ENCODE peak calls at places on chromosomes 6 and 20, in nine cellular contexts. T, L, D, N, I, Y, F, Q and O are unnamed samples.

GRCh38 chr20:62907377-62908317 is 18.7 kb downstream of the DIDO1 start:
- DNase-seq in F (no peak), I (no peak), N (no peak), Q (peak), Y (no peak), L (no peak), T (no peak), D (no peak), O (no peak)

GRCh38 chr6:83252717-83253116 is 59.6 kb downstream of the RWDD2A start:
- DNase-seq in I (no peak), F (no peak), Y (no peak), Q (peak), D (no peak), T (no peak), N (no peak), L (no peak), O (no peak)

GRCh38 chr6:5151955-5152401 is 66.8 kb downstream of the PPP1R3G start:
- DNase-seq in D (peak), Y (no peak), F (no peak), T (no peak), I (no peak), N (no peak), L (peak), Q (peak), O (no peak)

GRCh38 chr20:62120990-62121775 is 1.1 kb upstream of the LSM14B start:
- DNase-seq in L (no peak), T (no peak), F (no peak), N (no peak), Y (no peak), D (peak), Q (peak), I (no peak), O (no peak)

GRCh38 chr6:74518035-74518434 is 687.8 kb downstream of the COL12A1 start:
- DNase-seq in F (no peak), I (no peak), N (no peak), Q (no peak), D (no peak), Y (no peak), T (no peak), L (no peak), O (no peak)

GRCh38 chr6:167731731-167732422 is 94.8 kb upstream of the AFDN start:
- DNase-seq in Y (no peak), I (no peak), D (no peak), T (no peak), N (no peak), Q (no peak), F (no peak), L (no peak), O (no peak)

GRCh38 chr6:165232277-165232654 is 77.1 kb downstream of the C6orf118 start:
- DNase-seq in I (no peak), F (no peak), L (no peak), T (no peak), Y (no peak), Q (no peak), N (no peak), D (no peak), O (no peak)

GRCh38 chr6:70371454-70372105 is 41.7 kb upstream of the FAM135A start:
- DNase-seq in L (no peak), F (peak), T (no peak), I (no peak), N (no peak), Y (no peak), D (peak), Q (peak), O (no peak)

GRCh38 chr6:91569071-91569470 is 982.2 kb upstream of the MAP3K7 start:
- DNase-seq in L (no peak), Q (no peak), D (no peak), F (no peak), Y (no peak), I (no peak), N (no peak), T (no peak), O (no peak)

GRCh38 chr6:144352310-144352709 is 67.2 kb downstream of the UTRN start:
- DNase-seq in Y (no peak), T (no peak), Q (no peak), F (no peak), I (no peak), N (no peak), D (no peak), L (no peak), O (no peak)

GRCh38 chr6:133623065-133623464 is 265.8 kb upstream of the TCF21 start:
- DNase-seq in T (no peak), F (no peak), N (no peak), Q (no peak), L (no peak), D (no peak), I (no peak), Y (no peak), O (no peak)

GRCh38 chr6:34580707-34581560 is 24.8 kb upstream of the SPDEF start:
- DNase-seq in T (no peak), Q (no peak), L (no peak), I (no peak), F (no peak), N (no peak), Y (no peak), D (no peak), O (no peak)

GRCh38 chr6:105346052-105346451 is 56.8 kb downstream of the PREP start:
- DNase-seq in N (no peak), F (no peak), I (no peak), T (no peak), D (peak), L (no peak), Q (no peak), Y (no peak), O (no peak)

GRCh38 chr6:166058064-166058739 is 109.4 kb downstream of the TBXT start:
- DNase-seq in L (no peak), Q (no peak), F (no peak), N (no peak), D (no peak), T (no peak), Y (no peak), I (peak), O (no peak)

GRCh38 chr20:61279621-61280150 is 27.6 kb downstream of the CDH4 start:
- DNase-seq in F (no peak), L (no peak), Y (no peak), I (no peak), D (no peak), Q (no peak), N (no peak), T (no peak), O (no peak)

GRCh38 chr6:152338335-152339125 is 298.6 kb downstream of the SYNE1 start:
- DNase-seq in F (no peak), Y (peak), I (peak), Q (peak), L (no peak), N (peak), T (peak), D (no peak), O (peak)

GRCh38 chr6:135212935-135213334 is 31.8 kb downstream of the MYB start:
- DNase-seq in Q (no peak), N (no peak), L (no peak), T (no peak), F (no peak), D (peak), Y (no peak), I (no peak), O (no peak)

GRCh38 chr6:170136541-170137175 is 154.2 kb downstream of the DLL1 start:
- DNase-seq in N (no peak), D (no peak), Q (no peak), I (no peak), T (no peak), L (no peak), F (no peak), Y (no peak), O (peak)

GRCh38 chr20:34639755-34640222 is 37.1 kb downstream of the PIGU start:
- DNase-seq in Q (no peak), D (no peak), I (no peak), N (no peak), L (no peak), F (peak), T (no peak), Y (no peak), O (no peak)

GRCh38 chr6:156413156-156413555 is 364.0 kb upstream of the ARID1B start:
- DNase-seq in T (no peak), Q (no peak), Y (no peak), I (no peak), N (no peak), F (no peak), D (no peak), L (peak), O (no peak)

GRCh38 chr20:41293269-41294037 is 24.1 kb downstream of the ZHX3 start:
- DNase-seq in Y (no peak), T (no peak), F (no peak), N (no peak), Q (no peak), I (no peak), L (no peak), D (no peak), O (no peak)

GRCh38 chr20:23244207-23244915 is 106.2 kb upstream of the NXT1 start:
- DNase-seq in F (no peak), Q (no peak), T (no peak), D (no peak), I (no peak), L (no peak), N (no peak), Y (no peak), O (no peak)

GRCh38 chr20:38357653-38358207 is 11.4 kb downstream of the LBP start:
- DNase-seq in N (no peak), T (no peak), L (no peak), Q (peak), D (peak), Y (no peak), I (no peak), F (no peak), O (no peak)

GRCh38 chr6:42099340-42100028 is 42.9 kb downstream of the C6orf132 start:
- DNase-seq in L (no peak), F (no peak), I (no peak), D (peak), N (no peak), T (no peak), Y (no peak), Q (peak), O (no peak)

GRCh38 chr6:111487656-111488055 is 4.6 kb upstream of the REV3L start:
- DNase-seq in D (no peak), T (no peak), L (no peak), Q (peak), F (no peak), I (no peak), Y (no peak), N (no peak), O (no peak)

GRCh38 chr6:136647363-136647763 is 97.1 kb upstream of the MAP7 start:
- DNase-seq in N (peak), Y (peak), T (peak), F (no peak), L (no peak), I (no peak), Q (peak), D (no peak), O (peak)